ENCODE peak calls at places on chromosomes 4 and X, in five cellular contexts. C is GM12878, B is HepG2, R is SK-N-SH, H is K562. Y is an unnamed sample.
A peak's percentile ranks its signal among the peaks of the same experiment; 100 is the strongest.

GRCh38 chrX:7156879-7157278 is 8.9 kb upstream of the PUDP start:
- DNase-seq in C (no peak), H (no peak), R (no peak), B (no peak), Y (no peak)

GRCh38 chrX:129646721-129647587 is 7.8 kb downstream of the APLN start:
- DNase-seq in C (no peak), H (no peak), B (no peak), R (peak; percentile 41), Y (no peak)

GRCh38 chr4:74933562-74934015 is 673 bp downstream of the PARM1 start:
- DNase-seq in R (peak; percentile 6), H (no peak), C (no peak), B (no peak), Y (no peak)

GRCh38 chrX:49067285-49068120 is 6.3 kb downstream of the PRAF2 start:
- DNase-seq in R (peak; percentile 44), H (no peak), B (no peak), C (no peak), Y (no peak)

GRCh38 chrX:133290076-133290475 is 71.9 kb upstream of the TFDP3 start:
- DNase-seq in C (no peak), H (no peak), B (no peak), R (no peak), Y (peak; percentile 7)

GRCh38 chr4:169225058-169225751 is 45.6 kb downstream of the SH3RF1 start:
- DNase-seq in H (no peak), B (no peak), R (no peak), C (no peak), Y (peak; percentile 98)

GRCh38 chr4:186015212-186015817 is 53.6 kb upstream of the TLR3 start:
- DNase-seq in H (no peak), R (no peak), C (no peak), B (no peak), Y (no peak)

GRCh38 chr4:99617374-99617773 is 40.3 kb downstream of the C4orf54 start:
- DNase-seq in H (no peak), B (no peak), C (no peak), R (no peak), Y (no peak)

GRCh38 chrX:30653415-30654131 is at the start of gene GK:
- DNase-seq in B (no peak), H (peak; percentile 36), R (peak; percentile 48), C (no peak), Y (peak; percentile 12)

GRCh38 chrX:69238153-69238959 is 73.1 kb upstream of the PJA1 start:
- DNase-seq in C (no peak), H (no peak), B (no peak), R (peak; percentile 73), Y (no peak)

GRCh38 chrX:110944323-110944761 is 148.7 kb upstream of the CHRDL1 start:
- DNase-seq in R (peak; percentile 76), B (no peak), C (no peak), H (no peak), Y (no peak)

GRCh38 chrX:133265331-133265730 is 47.2 kb upstream of the TFDP3 start:
- DNase-seq in C (no peak), H (no peak), B (peak; percentile 12), R (no peak), Y (no peak)

GRCh38 chrX:13293700-13294099 is 26.2 kb downstream of the ATXN3L start:
- DNase-seq in H (peak; percentile 14), C (no peak), R (no peak), B (no peak), Y (no peak)

GRCh38 chr4:153555730-153556440 is 89.7 kb downstream of the TMEM131L start:
- DNase-seq in C (no peak), R (no peak), B (peak; percentile 48), H (peak; percentile 25), Y (peak; percentile 84)

GRCh38 chr4:159222158-159222557 is 119.3 kb downstream of the RAPGEF2 start:
- DNase-seq in R (no peak), H (no peak), B (no peak), C (no peak), Y (no peak)

GRCh38 chr4:3482707-3483106 is 19.6 kb downstream of the DOK7 start:
- DNase-seq in B (no peak), H (no peak), R (no peak), C (no peak), Y (no peak)

GRCh38 chr4:3484057-3484973 is 21.2 kb downstream of the DOK7 start:
- DNase-seq in C (no peak), H (no peak), B (peak; percentile 12), R (peak; percentile 70), Y (no peak)

GRCh38 chr4:3485011-3485881 is 22.1 kb downstream of the DOK7 start:
- DNase-seq in C (no peak), B (no peak), H (no peak), R (no peak), Y (no peak)

GRCh38 chr4:3481783-3482397 is 18.8 kb downstream of the DOK7 start:
- DNase-seq in R (no peak), H (no peak), B (no peak), C (no peak), Y (no peak)

DNA sequence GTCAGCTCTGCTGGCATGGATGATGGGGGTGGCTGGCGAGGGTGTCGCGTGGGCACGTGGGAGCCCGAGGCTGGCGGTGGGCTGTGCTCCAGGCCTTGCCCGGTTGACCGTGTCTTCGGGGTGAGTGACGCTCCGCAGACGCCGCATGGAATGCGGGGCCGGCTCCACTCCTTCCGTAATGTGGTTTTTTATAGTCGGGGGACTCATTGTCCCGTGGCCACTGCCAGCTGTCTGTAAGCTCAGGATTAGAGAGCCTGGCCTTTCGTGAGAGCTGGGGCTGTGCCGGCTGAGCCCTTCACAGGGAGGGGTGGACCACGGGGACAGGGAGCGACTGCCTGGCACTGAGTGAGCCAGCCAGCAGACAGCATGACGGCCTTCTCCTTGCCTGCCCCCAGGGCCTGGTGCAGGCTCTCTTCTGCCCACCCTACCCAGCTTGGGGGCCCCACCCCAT is 20.4 kb downstream of the DOK7 start:
- DNase-seq in B (no peak), H (no peak), R (no peak), C (no peak), Y (no peak)
- H3K27me3 ChIP-seq in B (peaks cover 91% of the 10 kb centered on the region), H (peaks cover 21% of the 10 kb centered on the region), R (no peaks in the 10 kb centered on the region), C (peaks cover 2% of the 10 kb centered on the region), Y (peaks cover 57% of the 10 kb centered on the region)

GRCh38 chr4:52701207-52701606 is 42.1 kb upstream of the USP46 start:
- DNase-seq in B (no peak), H (no peak), R (no peak), C (peak; percentile 75), Y (no peak)

GRCh38 chr4:52709155-52709554 is 42.1 kb downstream of the ERVMER34-1 start:
- DNase-seq in H (no peak), R (no peak), C (no peak), B (no peak), Y (no peak)

GRCh38 chr4:52704133-52704532 is 45.0 kb upstream of the USP46 start:
- DNase-seq in C (no peak), R (no peak), H (no peak), B (no peak), Y (peak; percentile 15)

GRCh38 chr4:52704676-52705075 is 45.6 kb upstream of the USP46 start:
- DNase-seq in C (no peak), R (no peak), H (no peak), B (no peak), Y (no peak)
- TF ChIP-seq MXI1 in C (no peak), R (no peak), H (no peak), B (no peak), Y (no peak)

GRCh38 chrX:1207496-1208025 is 4.9 kb downstream of the CRLF2 start:
- DNase-seq in R (no peak), B (no peak), C (no peak), H (no peak), Y (no peak)
- H3K27me3 ChIP-seq in R (peaks cover 15% of the 10 kb centered on the region), B (no peaks in the 10 kb centered on the region), C (no peaks in the 10 kb centered on the region), H (no peaks in the 10 kb centered on the region), Y (no peaks in the 10 kb centered on the region)

DNA sequence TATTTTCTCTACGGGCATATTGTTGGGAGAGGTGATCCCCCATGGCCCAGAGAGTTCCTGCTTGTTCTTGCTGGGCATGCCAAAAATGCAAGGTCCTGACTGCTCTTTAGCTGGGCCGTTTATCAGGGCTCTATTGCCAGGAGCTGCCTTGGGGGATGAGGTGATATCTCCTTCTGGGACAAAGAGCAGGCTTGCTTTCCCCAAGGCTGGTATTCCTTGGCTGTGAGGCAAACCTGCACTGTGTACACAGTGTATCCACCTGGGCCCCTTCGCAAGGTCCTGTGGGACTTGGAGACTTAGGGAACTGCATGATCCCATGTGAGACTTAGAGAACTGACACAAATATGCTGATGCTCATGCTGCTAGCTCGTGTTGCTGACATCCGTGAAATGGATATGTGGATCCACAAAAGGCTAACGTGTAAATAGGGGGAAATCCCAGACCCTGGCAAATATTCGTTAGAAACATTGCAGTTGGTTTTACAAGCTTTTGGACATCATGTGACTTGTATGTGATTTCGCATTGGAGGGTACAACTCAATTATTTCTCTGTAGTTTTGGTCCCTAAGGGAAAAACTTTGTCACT is 24.4 kb upstream of the ZFX start:
- DNase-seq in B (no peak), H (no peak), C (no peak), R (no peak), Y (no peak)
- TF ChIP-seq MXI1 in B (no peak), H (no peak), C (no peak), R (no peak), Y (no peak)

DNA sequence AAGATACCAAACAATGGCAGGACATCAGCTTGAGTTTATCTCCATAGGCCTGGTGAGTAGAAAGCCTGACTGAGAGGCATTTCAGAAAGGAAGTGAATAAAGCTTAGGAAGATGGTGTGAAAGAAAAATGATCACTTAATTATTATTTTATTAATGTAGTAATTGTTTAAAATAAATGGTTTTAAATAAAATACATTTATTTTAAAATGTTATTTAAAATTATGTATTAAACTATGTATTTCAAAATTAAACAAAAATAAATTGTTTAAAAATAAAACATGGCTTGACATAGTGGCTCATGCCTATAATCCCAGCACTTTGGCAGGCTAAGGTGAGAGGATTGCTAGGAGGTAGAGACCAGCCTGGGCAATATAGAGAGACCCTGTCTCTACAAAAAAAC is 145.8 kb downstream of the IL15 start:
- DNase-seq in H (no peak), B (no peak), C (no peak), R (no peak), Y (no peak)
- H3K27me3 ChIP-seq in H (no peaks in the 10 kb centered on the region), B (no peaks in the 10 kb centered on the region), C (no peaks in the 10 kb centered on the region), R (no peaks in the 10 kb centered on the region), Y (no peaks in the 10 kb centered on the region)

GRCh38 chr4:145061325-145061920 is 36.6 kb downstream of the ANAPC10 start:
- DNase-seq in C (no peak), B (peak; percentile 41), R (peak; percentile 24), H (peak; percentile 51), Y (peak; percentile 67)
- TF ChIP-seq MXI1 in C (no peak), B (no peak), R (no peak), H (no peak), Y (no peak)

Y was measured in IMR-90.